ENCODE peak calls at places on chromosome 18, in nine cellular contexts. A is AG09319; K is stimulated activated CD8-positive, alpha-beta memory T cell treated with anti-CD3 and anti-CD28 coated beads, Interleukin-4, amount 100 ng/mL, for 4 hours; L is T1000; S is NCI-H1092; W is stomach; F is HCEC 1CT; P is NCI-H1105 treated with DMSO at 0.1 percent for 48 hours; V is Peyer's patch. X is an unnamed sample.

GRCh38 chr18:74066018-74066417 is 81.6 kb downstream of the FBXO15 start:
- DNase-seq in W (no peak), A (no peak), S (no peak), V (no peak), L (no peak), F (no peak), P (no peak), K (no peak), X (no peak)

GRCh38 chr18:22186484-22186971 is 17.1 kb downstream of the GATA6 start:
- DNase-seq in A (no peak), W (no peak), K (no peak), L (no peak), V (no peak), F (no peak), S (no peak), P (no peak), X (no peak)

GRCh38 chr18:52339891-52340371 is at the start of gene DCC:
- DNase-seq in K (no peak), P (peak; percentile 67), V (peak; percentile 45), L (peak; percentile 50), A (no peak), S (peak; percentile 57), W (peak; percentile 38), F (no peak), X (peak; percentile 46)

GRCh38 chr18:61724532-61724931 is 168.3 kb downstream of the RNF152 start:
- DNase-seq in K (no peak), L (no peak), F (no peak), S (no peak), W (no peak), V (no peak), P (no peak), A (no peak), X (no peak)

GRCh38 chr18:48374423-48375149 is 34.6 kb downstream of the ZBTB7C start:
- DNase-seq in K (no peak), L (no peak), W (no peak), P (no peak), V (no peak), S (no peak), A (no peak), F (no peak), X (no peak)

GRCh38 chr18:53553030-53553429 is 671.4 kb downstream of the MBD2 start:
- DNase-seq in F (no peak), S (no peak), V (no peak), W (no peak), K (no peak), A (no peak), L (no peak), P (no peak), X (no peak)

GRCh38 chr18:66043009-66043408 is 292.2 kb downstream of the CDH7 start:
- DNase-seq in V (no peak), A (no peak), S (no peak), F (no peak), W (no peak), K (no peak), L (no peak), P (no peak), X (no peak)

GRCh38 chr18:59988098-59988706 is 88.4 kb downstream of the PMAIP1 start:
- DNase-seq in W (peak; percentile 50), P (peak; percentile 67), S (peak; percentile 32), K (peak; percentile 3), F (peak; percentile 56), L (no peak), A (peak; percentile 28), V (peak; percentile 76), X (peak; percentile 73)

GRCh38 chr18:54263904-54264336 is 5.4 kb upstream of the POLI start:
- DNase-seq in F (no peak), S (no peak), A (no peak), P (no peak), K (no peak), V (no peak), L (no peak), W (no peak), X (no peak)

GRCh38 chr18:48942554-48943261 is 8.1 kb downstream of the SMAD7 start:
- DNase-seq in K (no peak), A (no peak), L (peak; percentile 67), V (peak; percentile 81), W (peak; percentile 53), P (no peak), S (no peak), F (peak; percentile 93), X (peak; percentile 93)

X was measured in fibroblast of mammary gland.